ENCODE peak calls at places on chromosomes 1 and 21, in seven cellular contexts. O, M, T, I, F, N and Y are unnamed samples.

GRCh38 chr1:208204779-208205178 is 39.4 kb downstream of the PLXNA2 start:
- DNase-seq in O (no peak), M (no peak), T (no peak), I (no peak), F (no peak), N (no peak), Y (no peak)

GRCh38 chr1:221810406-221810805 is 68.5 kb upstream of the DUSP10 start:
- DNase-seq in O (no peak), M (peak; percentile 69), T (peak; percentile 92), I (no peak), F (no peak), N (no peak), Y (no peak)

GRCh38 chr1:213082778-213083445 is 31.9 kb downstream of the RPS6KC1 start:
- DNase-seq in O (no peak), M (no peak), T (no peak), I (no peak), F (no peak), N (no peak), Y (no peak)

GRCh38 chr1:32361308-32361673 is 994 bp downstream of the FAM229A start:
- DNase-seq in O (no peak), M (no peak), T (no peak), I (no peak), F (peak; percentile 20), N (peak; percentile 52), Y (no peak)

GRCh38 chr1:8197493-8198282 is 120.2 kb upstream of the SLC45A1 start:
- DNase-seq in O (peak; percentile 73), M (peak; percentile 88), T (peak; percentile 97), I (no peak), F (peak; percentile 72), N (peak; percentile 46), Y (peak; percentile 62)

GRCh38 chr1:109322974-109323373 is 16.2 kb upstream of the MYBPHL start:
- DNase-seq in O (no peak), M (no peak), T (no peak), I (no peak), F (no peak), N (no peak), Y (no peak)

GRCh38 chr1:168112673-168113305 is 23.9 kb downstream of the GPR161 start:
- DNase-seq in O (no peak), M (peak; percentile 52), T (peak; percentile 83), I (peak; percentile 92), F (peak; percentile 77), N (peak; percentile 57), Y (no peak)

GRCh38 chr1:82319526-82319925 is 518.8 kb downstream of the ADGRL2 start:
- DNase-seq in O (no peak), M (no peak), T (no peak), I (no peak), F (no peak), N (no peak), Y (no peak)

GRCh38 chr1:109863699-109864062 is 47.0 kb upstream of the CSF1 start:
- DNase-seq in O (no peak), M (no peak), T (no peak), I (no peak), F (no peak), N (no peak), Y (no peak)

GRCh38 chr1:157193702-157194391 is 55.7 kb upstream of the ETV3 start:
- DNase-seq in O (peak; percentile 38), M (peak; percentile 67), T (peak; percentile 27), I (peak; percentile 66), F (peak; percentile 83), N (peak; percentile 78), Y (peak; percentile 48)

GRCh38 chr21:33267250-33267649 is 1.1 kb downstream of the IL10RB start:
- DNase-seq in O (no peak), M (no peak), T (no peak), I (no peak), F (no peak), N (no peak), Y (no peak)

GRCh38 chr1:30397576-30397975 is 325.8 kb downstream of the MATN1 start:
- DNase-seq in O (no peak), M (no peak), T (no peak), I (no peak), F (no peak), N (no peak), Y (no peak)

GRCh38 chr1:156291226-156292061 is 4.0 kb downstream of the GLMP start:
- DNase-seq in O (peak; percentile 92), M (peak; percentile 95), T (no peak), I (no peak), F (peak; percentile 95), N (peak; percentile 94), Y (peak; percentile 75)

GRCh38 chr1:169271094-169271493 is 96.5 kb downstream of the NME7 start:
- DNase-seq in O (no peak), M (no peak), T (no peak), I (no peak), F (peak; percentile 48), N (no peak), Y (no peak)

GRCh38 chr1:212700892-212701819 is 1.5 kb upstream of the BATF3 start:
- DNase-seq in O (peak; percentile 55), M (peak; percentile 58), T (no peak), I (no peak), F (peak; percentile 62), N (no peak), Y (peak; percentile 50)

GRCh38 chr1:5448486-5448885 is 543.7 kb downstream of the NPHP4 start:
- DNase-seq in O (no peak), M (no peak), T (no peak), I (peak; percentile 33), F (peak; percentile 56), N (peak; percentile 68), Y (no peak)

GRCh38 chr1:156387899-156388813 is 19.1 kb downstream of the RHBG start:
- DNase-seq in O (no peak), M (no peak), T (no peak), I (no peak), F (peak; percentile 65), N (peak; percentile 71), Y (no peak)

GRCh38 chr1:40627987-40628902 is 37.2 kb downstream of the RIMS3 start:
- DNase-seq in O (no peak), M (no peak), T (no peak), I (no peak), F (no peak), N (no peak), Y (no peak)

GRCh38 chr1:152313970-152314369 is 11.1 kb downstream of the FLG start:
- DNase-seq in O (no peak), M (no peak), T (no peak), I (no peak), F (no peak), N (no peak), Y (no peak)

GRCh38 chr1:205355054-205355453 is 1.7 kb downstream of the KLHDC8A start:
- DNase-seq in O (no peak), M (peak; percentile 52), T (no peak), I (no peak), F (no peak), N (no peak), Y (no peak)

GRCh38 chr1:184075040-184076029 is 23.8 kb downstream of the TSEN15 start:
- DNase-seq in O (no peak), M (peak; percentile 76), T (peak; percentile 50), I (peak; percentile 54), F (peak; percentile 57), N (peak; percentile 36), Y (no peak)

GRCh38 chr1:147585640-147586383 is 44.5 kb downstream of the BCL9 start:
- DNase-seq in O (no peak), M (no peak), T (no peak), I (no peak), F (no peak), N (no peak), Y (no peak)

GRCh38 chr1:88802950-88803349 is 88.4 kb downstream of the GTF2B start:
- DNase-seq in O (no peak), M (peak; percentile 43), T (no peak), I (no peak), F (no peak), N (no peak), Y (no peak)